ENCODE peak calls at places on chromosomes 4 and X, in four cellular contexts. X is HepG2, R is A549, C is K562. A is an unnamed sample.

GRCh38 chr4:71004281-71004851 is 10.9 kb downstream of the DCK start:
- DNase-seq in X (peak), R (no peak), C (no peak), A (peak)

GRCh38 chr4:168269879-168270278 is 48.7 kb downstream of the DDX60 start:
- DNase-seq in X (no peak), R (no peak), C (no peak), A (no peak)

GRCh38 chr4:184096561-184097239 is 121.0 kb downstream of the ENPP6 start:
- DNase-seq in X (no peak), R (no peak), C (no peak), A (no peak)

GRCh38 chr4:170090667-170091052 is 904 bp upstream of the AADAT start:
- DNase-seq in X (no peak), R (no peak), C (no peak), A (no peak)

GRCh38 chr4:67087897-67088296 is 457.4 kb downstream of the CENPC start:
- DNase-seq in X (peak), R (no peak), C (peak), A (peak)

GRCh38 chr4:76457885-76458284 is 22.9 kb downstream of the SHROOM3 start:
- DNase-seq in X (no peak), R (no peak), C (no peak), A (no peak)

GRCh38 chrX:142977128-142977914 is 48.4 kb upstream of the SPANXN4 start:
- DNase-seq in X (no peak), R (no peak), C (no peak), A (no peak)

GRCh38 chr4:138045036-138045435 is 197.1 kb downstream of the SLC7A11 start:
- DNase-seq in X (no peak), R (no peak), C (no peak), A (no peak)

GRCh38 chr4:174255374-174255773 is 28.1 kb downstream of the FBXO8 start:
- DNase-seq in X (no peak), R (no peak), C (no peak), A (no peak)

GRCh38 chr4:123978637-123979036 is 582.0 kb downstream of the SPRY1 start:
- DNase-seq in X (no peak), R (no peak), C (no peak), A (no peak)

GRCh38 chr4:108743021-108743420 is 19.8 kb downstream of the ETNPPL start:
- DNase-seq in X (no peak), R (no peak), C (no peak), A (no peak)

GRCh38 chr4:28966982-28967381 is 1753.2 kb upstream of the PCDH7 start:
- DNase-seq in X (no peak), R (no peak), C (no peak), A (no peak)

GRCh38 chrX:97685753-97686152 is 802.0 kb downstream of the RPA4 start:
- DNase-seq in X (peak), R (peak), C (peak), A (peak)

GRCh38 chrX:17552251-17552650 is 177.3 kb downstream of the NHS start:
- DNase-seq in X (no peak), R (no peak), C (no peak), A (no peak)

GRCh38 chrX:69163936-69164741 is 1.1 kb downstream of the PJA1 start:
- DNase-seq in X (no peak), R (no peak), C (peak), A (peak)

GRCh38 chrX:9464435-9465371 is at the start of gene TBL1X:
- DNase-seq in X (peak), R (peak), C (peak), A (peak)

GRCh38 chr4:138392751-138393308 is 150.7 kb upstream of the SLC7A11 start:
- DNase-seq in X (no peak), R (no peak), C (no peak), A (no peak)

GRCh38 chr4:104365618-104366017 is 129.1 kb downstream of the CXXC4 start:
- DNase-seq in X (no peak), R (no peak), C (no peak), A (no peak)

GRCh38 chr4:140083320-140083719 is 70.7 kb downstream of the MAML3 start:
- DNase-seq in X (no peak), R (no peak), C (no peak), A (no peak)

GRCh38 chr4:186204103-186204559 is 12.8 kb downstream of the CYP4V2 start:
- DNase-seq in X (no peak), R (no peak), C (peak), A (no peak)

GRCh38 chr4:38911257-38911656 is 43.7 kb downstream of the FAM114A1 start:
- DNase-seq in X (no peak), R (no peak), C (no peak), A (no peak)

GRCh38 chrX:53081925-53082772 is at the start of gene TSPYL2:
- DNase-seq in X (peak), R (peak), C (peak), A (peak)

GRCh38 chrX:40090050-40090804 is 7.5 kb downstream of the BCOR start:
- DNase-seq in X (no peak), R (no peak), C (peak), A (no peak)

GRCh38 chrX:153487590-153488071 is 7.1 kb upstream of the BGN start:
- DNase-seq in X (no peak), R (no peak), C (no peak), A (no peak)

GRCh38 chr4:91325495-91325894 is 978.3 kb upstream of the GRID2 start:
- DNase-seq in X (no peak), R (no peak), C (no peak), A (no peak)

GRCh38 chr4:98260047-98260578 is 1.1 kb upstream of the RAP1GDS1 start:
- DNase-seq in X (peak), R (peak), C (peak), A (peak)

GRCh38 chr4:85905761-85906160 is 430.8 kb downstream of the ARHGAP24 start:
- DNase-seq in X (no peak), R (no peak), C (no peak), A (no peak)

GRCh38 chrX:107626916-107627315 is 1.4 kb upstream of the PRPS1 start:
- DNase-seq in X (no peak), R (no peak), C (no peak), A (no peak)

GRCh38 chrX:53682885-53683555 is 3.5 kb downstream of the HUWE1 start:
- DNase-seq in X (peak), R (peak), C (peak), A (peak)

GRCh38 chr4:122542411-122543236 is 78.2 kb downstream of the IL21 start:
- DNase-seq in X (no peak), R (no peak), C (no peak), A (no peak)

GRCh38 chr4:126957555-126958440 is 675.0 kb upstream of the INTU start:
- DNase-seq in X (no peak), R (no peak), C (no peak), A (no peak)

GRCh38 chrX:41381685-41382084 is 47.7 kb downstream of the DDX3X start:
- DNase-seq in X (peak), R (peak), C (peak), A (peak)

GRCh38 chr4:158624889-158625478 is 46.7 kb downstream of the C4orf46 start:
- DNase-seq in X (peak), R (peak), C (peak), A (no peak)

GRCh38 chrX:8743126-8743732 is 11.3 kb upstream of the ANOS1 start:
- DNase-seq in X (peak), R (no peak), C (peak), A (peak)

GRCh38 chr4:101682946-101683345 is 107.6 kb upstream of the BANK1 start:
- DNase-seq in X (no peak), R (no peak), C (no peak), A (no peak)

GRCh38 chr4:58163172-58163571 is 1053.0 kb upstream of the IGFBP7 start:
- DNase-seq in X (no peak), R (no peak), C (no peak), A (no peak)

GRCh38 chr4:32840461-32841189 is 2120.5 kb downstream of the PCDH7 start:
- DNase-seq in X (no peak), R (no peak), C (no peak), A (no peak)

GRCh38 chr4:118942465-118942864 is 53.8 kb downstream of the SYNPO2 start:
- DNase-seq in X (no peak), R (no peak), C (no peak), A (no peak)
- TF ChIP-seq HMGXB4 in X (no peak), R (no peak), C (no peak), A (no peak)

GRCh38 chrX:139559383-139560042 is 29.0 kb downstream of the F9 start:
- DNase-seq in X (peak), R (peak), C (peak), A (peak)
- TF ChIP-seq HMGXB4 in X (no peak), R (no peak), C (no peak), A (no peak)

GRCh38 chr4:74878323-74878722 is 54.6 kb upstream of the PARM1 start:
- DNase-seq in X (no peak), R (no peak), C (no peak), A (no peak)
- TF ChIP-seq HMGXB4 in X (no peak), R (no peak), C (no peak), A (no peak)

GRCh38 chr4:41477200-41477910 is 60.6 kb upstream of the LIMCH1 start:
- DNase-seq in X (no peak), R (no peak), C (no peak), A (no peak)
- TF ChIP-seq HMGXB4 in X (no peak), R (no peak), C (no peak), A (no peak)

DNA sequence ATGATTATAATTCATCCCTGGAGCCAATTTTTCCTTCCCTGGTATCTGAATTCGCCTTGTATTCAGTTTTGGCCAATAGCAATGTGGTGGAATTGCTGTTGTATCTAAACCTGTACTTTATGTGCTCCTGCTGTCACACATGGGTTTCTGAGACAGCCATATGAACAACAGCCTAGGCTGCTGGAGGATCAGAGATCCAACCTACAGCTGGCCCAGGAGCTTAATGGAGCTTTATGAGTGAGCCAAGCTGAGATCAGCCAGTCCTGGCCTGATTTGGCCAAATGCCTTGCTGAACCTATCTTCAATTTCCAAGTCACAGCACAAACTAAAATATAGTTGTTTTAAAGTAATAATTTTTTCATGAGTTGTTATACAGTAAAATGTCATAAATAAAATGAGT is 1071.5 kb downstream of the PCDH7 start:
- DNase-seq in X (no peak), R (no peak), C (no peak), A (no peak)
- TF ChIP-seq HMGXB4 in X (no peak), R (no peak), C (no peak), A (no peak)

GRCh38 chr4:1870328-1870577 is 940 bp upstream of the NSD2 start:
- DNase-seq in X (peak), R (peak), C (peak), A (peak)
- TF ChIP-seq HMGXB4 in X (no peak), R (no peak), C (no peak), A (no peak)

GRCh38 chrX:138020941-138021340 is 455.0 kb downstream of the ZIC3 start:
- DNase-seq in X (no peak), R (no peak), C (no peak), A (no peak)

GRCh38 chrX:138031715-138032114 is 465.8 kb downstream of the ZIC3 start:
- DNase-seq in X (no peak), R (no peak), C (no peak), A (no peak)

DNA sequence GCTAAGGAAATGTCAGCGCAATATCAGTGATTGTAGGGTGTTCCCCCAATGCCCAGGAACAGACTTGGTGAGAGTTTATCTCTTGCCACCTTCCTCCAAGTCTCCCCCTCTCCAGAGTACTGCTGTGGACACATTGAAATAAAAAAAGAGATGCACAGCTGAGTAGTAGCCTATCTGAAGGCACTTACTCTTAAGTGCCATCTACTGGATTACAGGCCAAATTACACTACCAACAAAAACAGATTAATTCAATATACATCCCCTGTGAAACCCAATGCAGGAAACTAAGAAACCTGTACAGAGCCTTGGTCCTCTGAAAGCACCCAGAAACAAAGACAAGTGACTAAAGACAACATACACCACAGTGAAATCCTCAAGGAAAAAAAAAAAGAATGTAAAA is 460.3 kb downstream of the ZIC3 start:
- DNase-seq in X (no peak), R (peak), C (peak), A (no peak)
- TF ChIP-seq HMGXB4 in X (no peak), R (no peak), C (no peak), A (no peak)

GRCh38 chr4:146252941-146253340 is 38.6 kb downstream of the REELD1 start:
- DNase-seq in X (peak), R (no peak), C (no peak), A (no peak)
- TF ChIP-seq HMGXB4 in X (no peak), R (no peak), C (no peak), A (no peak)

DNA sequence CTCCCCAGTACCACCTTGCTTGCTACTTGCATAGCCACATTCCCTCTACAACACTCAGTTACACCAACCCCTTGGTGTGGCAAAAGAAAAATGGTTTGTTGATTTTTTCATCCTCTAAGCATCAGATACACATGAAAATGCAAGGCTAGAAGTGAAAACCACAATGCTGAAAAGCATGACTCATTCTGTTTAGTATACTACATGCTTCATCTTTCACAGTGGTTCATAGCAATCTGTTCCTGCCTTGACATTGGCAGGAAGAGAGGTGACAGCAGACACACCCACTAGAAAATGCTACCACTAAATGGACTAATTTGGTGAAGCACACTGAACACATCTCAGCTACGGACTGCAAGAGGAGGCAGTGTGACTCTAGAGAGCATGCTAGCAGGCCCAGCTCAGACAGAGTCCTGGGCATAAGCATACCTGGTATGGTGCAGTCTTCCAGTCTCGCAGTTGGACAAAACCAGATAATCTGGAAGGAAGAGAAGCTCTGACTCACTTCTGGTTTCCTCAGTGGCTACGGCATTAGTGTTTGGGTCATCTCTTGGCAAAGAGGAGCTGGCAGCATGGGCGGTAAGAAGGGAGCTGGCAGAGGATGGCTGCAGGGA is 38.0 kb downstream of the GAB3 start:
- DNase-seq in X (no peak), R (no peak), C (no peak), A (no peak)
- TF ChIP-seq HMGXB4 in X (no peak), R (no peak), C (no peak), A (no peak)

A was measured in WTC11.